ENCODE peak calls at places on chromosome 7, in nine cellular contexts. P is H1, Z is H9, X is mammary epithelial cell, D is OCI-LY7, O is PC-3, W is IMR-90, T is fibroblast of lung, A is PC-9. U is an unnamed sample.

GRCh38 chr7:151172273-151173141 is 5.0 kb upstream of the GBX1 start:
- DNase-seq in T (peak), X (peak), A (peak), O (peak), D (peak), Z (peak), W (peak), P (no peak), U (peak)

GRCh38 chr7:128078309-128078708 is 47.1 kb upstream of the LRRC4 start:
- DNase-seq in X (no peak), W (no peak), T (no peak), D (no peak), O (no peak), Z (no peak), P (no peak), A (no peak), U (no peak)

GRCh38 chr7:124992881-124993562 is 63.4 kb upstream of the POT1 start:
- DNase-seq in T (peak), A (peak), O (peak), P (no peak), Z (no peak), X (peak), D (no peak), W (peak), U (no peak)

GRCh38 chr7:158430308-158431034 is 157.2 kb downstream of the PTPRN2 start:
- DNase-seq in Z (no peak), O (no peak), X (no peak), T (no peak), W (no peak), D (no peak), P (no peak), A (no peak), U (peak)

GRCh38 chr7:98221611-98222532 is 10.6 kb downstream of the BHLHA15 start:
- DNase-seq in Z (no peak), P (no peak), A (no peak), X (no peak), O (no peak), W (no peak), D (no peak), T (no peak), U (peak)

GRCh38 chr7:43757073-43757720 is 1.3 kb upstream of the BLVRA start:
- DNase-seq in W (no peak), X (no peak), D (no peak), Z (no peak), A (no peak), T (no peak), O (no peak), P (no peak), U (no peak)

GRCh38 chr7:75971961-75972763 is 22.2 kb downstream of the TMEM120A start:
- DNase-seq in X (no peak), D (no peak), T (peak), W (no peak), O (no peak), P (no peak), A (no peak), Z (no peak), U (peak)

GRCh38 chr7:127514499-127514898 is 70.9 kb downstream of the GCC1 start:
- DNase-seq in X (peak), A (no peak), T (peak), P (no peak), O (peak), W (peak), Z (no peak), D (peak), U (peak)

GRCh38 chr7:132485600-132486594 is 90.4 kb downstream of the PLXNA4 start:
- DNase-seq in A (no peak), Z (no peak), X (no peak), D (no peak), W (no peak), O (no peak), T (peak), P (no peak), U (no peak)

GRCh38 chr7:101133621-101134398 is 6.9 kb downstream of the SERPINE1 start:
- DNase-seq in W (peak), X (peak), T (no peak), A (no peak), P (no peak), Z (no peak), O (no peak), D (no peak), U (peak)

GRCh38 chr7:86939197-86939814 is 120.1 kb downstream of the ELAPOR2 start:
- DNase-seq in D (peak), W (peak), X (peak), Z (peak), O (peak), A (peak), P (no peak), T (peak), U (no peak)

GRCh38 chr7:749121-749520 is 22.0 kb upstream of the PRKAR1B start:
- DNase-seq in O (no peak), X (no peak), W (no peak), P (no peak), T (no peak), D (no peak), A (no peak), Z (no peak), U (peak)

GRCh38 chr7:95777266-95777665 is 4.9 kb downstream of the DYNC1I1 start:
- DNase-seq in W (no peak), T (no peak), X (no peak), A (no peak), D (no peak), O (no peak), P (no peak), Z (no peak), U (no peak)

GRCh38 chr7:5470721-5471311 is 47.2 kb upstream of the TNRC18 start:
- DNase-seq in O (no peak), D (no peak), X (no peak), W (peak), P (no peak), T (peak), A (no peak), Z (no peak), U (peak)

GRCh38 chr7:106819546-106819945 is 45.5 kb upstream of the PIK3CG start:
- DNase-seq in Z (no peak), O (no peak), W (peak), T (no peak), P (no peak), D (no peak), A (no peak), X (no peak), U (no peak)

GRCh38 chr7:108347616-108348015 is 108.6 kb downstream of the NRCAM start:
- DNase-seq in A (peak), P (peak), X (peak), Z (peak), D (no peak), O (peak), T (peak), W (peak), U (peak)

GRCh38 chr7:140562921-140563600 is 77.6 kb downstream of the DENND2A start:
- DNase-seq in P (no peak), D (no peak), A (no peak), Z (no peak), X (no peak), T (peak), O (no peak), W (peak), U (no peak)

GRCh38 chr7:159020987-159021386 is 123.7 kb downstream of the VIPR2 start:
- DNase-seq in Z (peak), W (no peak), D (no peak), O (no peak), A (no peak), T (no peak), X (no peak), P (peak), U (no peak)

GRCh38 chr7:157425137-157425731 is 88.4 kb downstream of the DNAJB6 start:
- DNase-seq in W (no peak), A (no peak), Z (peak), X (no peak), T (no peak), P (no peak), O (no peak), D (no peak), U (no peak)

GRCh38 chr7:94400022-94400421 is 5.3 kb downstream of the COL1A2 start:
- DNase-seq in X (no peak), O (no peak), W (no peak), A (no peak), D (no peak), Z (no peak), T (no peak), P (no peak), U (no peak)

GRCh38 chr7:1233328-1234048 is 816 bp downstream of the UNCX start:
- DNase-seq in W (no peak), D (no peak), X (no peak), P (no peak), A (no peak), O (no peak), Z (peak), T (no peak), U (peak)

GRCh38 chr7:37942934-37943610 is 22.6 kb downstream of the EPDR1 start:
- DNase-seq in X (peak), Z (peak), W (no peak), P (no peak), O (no peak), D (no peak), A (no peak), T (peak), U (peak)

GRCh38 chr7:129422727-129423126 is 11.5 kb upstream of the STRIP2 start:
- DNase-seq in O (no peak), Z (no peak), A (no peak), T (no peak), X (no peak), D (no peak), W (no peak), P (no peak), U (no peak)

GRCh38 chr7:3533040-3533439 is 232.0 kb downstream of the SDK1 start:
- DNase-seq in P (no peak), O (no peak), Z (no peak), A (no peak), T (no peak), W (no peak), D (no peak), X (no peak), U (no peak)

GRCh38 chr7:100583132-100584045 is 2.5 kb downstream of the LRCH4 start:
- DNase-seq in O (no peak), X (no peak), T (peak), W (peak), Z (peak), P (no peak), D (peak), A (peak), U (peak)

GRCh38 chr7:464712-465461 is 54.8 kb downstream of the PDGFA start:
- DNase-seq in O (no peak), T (peak), X (no peak), A (no peak), W (peak), Z (no peak), P (no peak), D (no peak), U (peak)

GRCh38 chr7:148883233-148884048 is 650 bp downstream of the EZH2 start:
- DNase-seq in P (no peak), A (peak), O (peak), D (peak), W (no peak), X (no peak), T (no peak), Z (no peak), U (peak)

GRCh38 chr7:41232086-41232485 is 470.8 kb downstream of the INHBA start:
- DNase-seq in W (peak), T (peak), O (peak), D (no peak), X (peak), Z (no peak), A (no peak), P (no peak), U (no peak)

GRCh38 chr7:65373608-65374351 is at the start of gene ZNF92:
- DNase-seq in X (peak), T (peak), D (peak), O (peak), P (peak), W (peak), Z (peak), A (peak), U (peak)

GRCh38 chr7:132117181-132117580 is 459.1 kb downstream of the PLXNA4 start:
- DNase-seq in O (peak), T (peak), P (no peak), A (peak), Z (no peak), W (peak), X (peak), D (no peak), U (no peak)

GRCh38 chr7:116540743-116541142 is 15.9 kb downstream of the CAV1 start:
- DNase-seq in O (peak), X (peak), T (no peak), P (no peak), W (peak), Z (no peak), A (no peak), D (no peak), U (no peak)

GRCh38 chr7:129083525-129083924 is 28.6 kb upstream of the TNPO3 start:
- DNase-seq in O (no peak), X (no peak), T (no peak), D (no peak), P (no peak), A (no peak), Z (no peak), W (no peak), U (peak)

GRCh38 chr7:44247868-44248651 is 47.3 kb downstream of the YKT6 start:
- DNase-seq in D (no peak), O (no peak), Z (no peak), T (no peak), A (no peak), P (no peak), W (no peak), X (no peak), U (peak)

GRCh38 chr7:21300692-21301091 is 127.2 kb upstream of the SP4 start:
- DNase-seq in P (no peak), A (no peak), O (peak), Z (no peak), W (no peak), X (no peak), D (peak), T (no peak), U (peak)

GRCh38 chr7:151699147-151699546 is 177.8 kb downstream of the PRKAG2 start:
- DNase-seq in X (peak), D (no peak), Z (no peak), T (peak), P (no peak), O (no peak), A (peak), W (peak), U (peak)

GRCh38 chr7:28579571-28579970 is 167.3 kb downstream of the CREB5 start:
- DNase-seq in P (no peak), D (no peak), Z (no peak), A (no peak), X (no peak), T (no peak), W (no peak), O (no peak), U (no peak)

GRCh38 chr7:28580626-28581025 is 168.3 kb downstream of the CREB5 start:
- DNase-seq in W (no peak), Z (no peak), X (peak), O (no peak), P (no peak), T (no peak), D (no peak), A (no peak), U (no peak)

GRCh38 chr7:28584235-28584634 is 171.9 kb downstream of the CREB5 start:
- DNase-seq in W (no peak), T (no peak), O (no peak), P (no peak), X (no peak), D (no peak), A (no peak), Z (no peak), U (no peak)

GRCh38 chr7:28581351-28581750 is 169.0 kb downstream of the CREB5 start:
- DNase-seq in W (no peak), P (no peak), X (no peak), D (no peak), T (no peak), Z (no peak), A (no peak), O (no peak), U (no peak)

DNA sequence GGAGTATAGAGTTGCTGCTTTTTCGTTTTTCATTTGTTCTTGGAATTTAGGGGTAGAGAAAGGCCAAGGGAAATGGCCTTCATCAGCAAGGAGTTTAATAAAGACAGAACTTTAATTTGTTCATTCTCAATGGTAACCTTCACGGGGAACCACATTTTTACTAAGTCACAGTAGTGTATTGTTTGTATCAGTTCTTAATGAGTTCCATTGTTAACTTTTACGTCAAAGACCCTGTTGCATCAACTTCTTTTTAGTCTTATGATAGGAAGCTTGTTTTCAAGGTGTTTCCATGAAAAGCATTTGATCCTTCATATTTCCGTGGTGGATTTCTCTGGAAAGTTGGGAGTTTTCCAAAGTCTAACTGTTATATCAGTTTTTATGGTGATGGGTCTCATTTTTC is 169.9 kb downstream of the CREB5 start:
- DNase-seq in T (no peak), Z (no peak), X (no peak), W (no peak), O (no peak), P (no peak), D (no peak), A (no peak), U (no peak)
- TF ChIP-seq CTCF in T (no peak), Z (no peak), X (no peak), W (no peak), O (no peak), P (no peak), D (no peak), A (no peak), U (no peak)

DNA sequence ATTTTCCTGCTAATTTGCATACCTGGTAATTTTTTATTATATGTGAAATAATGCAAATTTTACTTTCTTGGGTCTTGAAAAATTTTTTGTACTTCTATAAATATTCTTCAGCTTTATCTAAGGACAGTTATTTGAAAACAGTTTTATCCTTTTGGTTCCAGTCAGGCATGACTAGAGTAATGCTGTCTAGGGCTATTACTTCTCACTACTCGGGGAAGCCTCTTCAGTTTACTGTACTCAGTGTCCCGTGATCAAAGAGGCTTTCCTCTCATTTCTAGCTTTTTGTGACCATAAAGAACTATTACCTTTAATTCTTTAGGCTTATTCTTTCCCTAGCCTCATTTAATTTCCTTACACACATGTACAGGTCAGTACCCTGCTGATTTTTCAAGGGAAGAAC is 153.8 kb upstream of the HDAC9 start:
- DNase-seq in X (no peak), W (no peak), O (no peak), P (no peak), Z (no peak), T (no peak), D (no peak), A (no peak), U (no peak)
- H2AFZ ChIP-seq in X (no peak), W (no peak), O (no peak), P (no peak), Z (no peak), T (no peak), D (no peak), A (peak), U (no peak)

DNA sequence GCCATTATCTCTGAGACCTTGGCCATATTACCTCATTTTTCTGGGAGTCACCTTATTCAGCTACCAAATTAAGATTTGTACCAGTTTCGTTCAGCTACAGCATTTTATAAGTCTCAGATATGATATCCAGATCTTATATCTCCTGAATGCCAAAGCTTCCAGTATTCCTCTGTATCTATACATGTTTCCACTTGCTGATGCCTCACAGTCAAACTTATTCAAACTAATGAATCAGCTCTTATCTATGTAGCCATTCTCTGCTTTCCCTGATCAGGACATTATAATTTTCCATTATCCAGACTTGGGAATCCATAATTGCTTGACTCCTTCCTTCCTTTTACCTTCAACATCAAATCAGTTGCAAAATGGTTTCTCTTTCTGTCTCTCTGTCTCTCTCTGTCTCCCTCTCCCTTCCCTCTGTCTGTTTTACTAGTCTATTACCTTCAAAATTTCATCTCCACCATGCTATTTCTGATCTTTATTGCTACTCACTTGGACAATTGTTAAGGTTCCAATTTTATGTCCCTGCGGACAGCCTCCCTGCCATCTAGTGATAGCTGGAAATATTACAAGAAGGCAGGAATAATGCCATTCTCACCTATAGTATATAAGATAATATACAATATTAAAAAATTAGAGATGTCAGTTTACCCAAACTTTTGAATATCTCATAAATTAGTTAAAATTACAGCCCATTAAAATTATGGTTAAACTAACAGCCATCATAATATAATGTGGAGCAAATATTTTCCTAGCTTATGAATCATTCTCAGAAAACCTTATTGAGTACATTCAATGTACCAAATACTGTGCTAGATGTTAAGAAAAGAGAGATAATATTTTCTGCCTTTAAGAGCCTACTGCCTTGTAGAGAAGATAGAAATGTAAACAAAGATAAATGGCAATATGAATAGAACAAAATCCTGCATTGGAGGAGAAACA is 89.8 kb downstream of the PCLO start:
- DNase-seq in A (no peak), X (peak), W (no peak), Z (no peak), T (peak), D (peak), O (peak), P (no peak), U (no peak)
- TF ChIP-seq CTCF in A (peak), X (peak), W (no peak), Z (peak), T (peak), D (peak), O (peak), P (no peak), U (no peak)

DNA sequence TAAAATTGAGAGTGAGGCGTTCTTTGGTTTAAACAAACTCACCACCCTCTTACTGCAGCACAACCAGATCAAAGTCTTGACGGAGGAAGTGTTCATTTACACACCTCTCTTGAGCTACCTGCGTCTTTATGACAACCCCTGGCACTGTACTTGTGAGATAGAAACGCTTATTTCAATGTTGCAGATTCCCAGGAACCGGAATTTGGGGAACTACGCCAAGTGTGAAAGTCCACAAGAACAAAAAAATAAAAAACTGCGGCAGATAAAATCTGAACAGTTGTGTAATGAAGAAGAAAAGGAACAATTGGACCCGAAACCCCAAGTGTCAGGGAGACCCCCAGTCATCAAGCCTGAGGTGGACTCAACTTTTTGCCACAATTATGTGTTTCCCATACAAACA is 21.5 kb downstream of the LRRC17 start:
- DNase-seq in T (no peak), Z (no peak), W (no peak), X (no peak), P (no peak), D (no peak), A (no peak), O (no peak), U (peak)
- H2AFZ ChIP-seq in T (peak), Z (no peak), W (peak), X (no peak), P (no peak), D (no peak), A (no peak), O (no peak), U (no peak)

GRCh38 chr7:134018321-134018720 is 108.8 kb upstream of the LRGUK start:
- DNase-seq in A (no peak), W (no peak), X (no peak), O (no peak), Z (no peak), D (no peak), T (no peak), P (no peak), U (no peak)

GRCh38 chr7:134014935-134015334 is 112.2 kb upstream of the LRGUK start:
- DNase-seq in Z (no peak), D (no peak), O (peak), T (no peak), W (no peak), P (no peak), A (no peak), X (peak), U (no peak)

GRCh38 chr7:134016942-134017303 is 110.2 kb upstream of the LRGUK start:
- DNase-seq in O (no peak), D (no peak), P (no peak), W (no peak), Z (no peak), T (no peak), X (no peak), A (no peak), U (no peak)

GRCh38 chr7:134019251-134019650 is 107.9 kb upstream of the LRGUK start:
- DNase-seq in A (no peak), X (no peak), O (no peak), W (no peak), D (no peak), Z (no peak), T (no peak), P (no peak), U (no peak)

GRCh38 chr7:134016223-134016941 is 110.8 kb upstream of the LRGUK start:
- DNase-seq in D (peak), P (no peak), Z (peak), A (peak), T (peak), O (peak), X (peak), W (peak), U (no peak)
- TF ChIP-seq CTCF in D (peak), P (peak), Z (peak), A (peak), T (peak), O (peak), X (peak), W (peak), U (peak)

U was measured in osteoblast.